ENCODE peak calls at places on chromosome 22, in seven cellular contexts. One of them, this sample, is unnamed.

GRCh38 chr22:36221799-36222751 is 17.3 kb downstream of the APOL2 start:
- DNase-seq in neuronal stem cell: peak; percentile 17
- DNase-seq in mesendoderm: peak; percentile 77
- DNase-seq in mesenchymal stem cell: peak; percentile 32
- DNase-seq in H9: peak; percentile 80
- DNase-seq in H1: peak; percentile 15
- DNase-seq in trophoblast cell: peak; percentile 63
- DNase-seq in this sample: no peak

GRCh38 chr22:45221201-45221600 is 19.5 kb downstream of the KIAA0930 start:
- DNase-seq in neuronal stem cell: no peak
- DNase-seq in mesendoderm: no peak
- DNase-seq in mesenchymal stem cell: no peak
- DNase-seq in H9: no peak
- DNase-seq in H1: no peak
- DNase-seq in trophoblast cell: no peak
- DNase-seq in this sample: no peak

GRCh38 chr22:40076702-40077645 is 82.2 kb downstream of the FAM83F start:
- DNase-seq in neuronal stem cell: no peak
- DNase-seq in mesendoderm: no peak
- DNase-seq in mesenchymal stem cell: peak; percentile 3
- DNase-seq in H9: no peak
- DNase-seq in H1: no peak
- DNase-seq in trophoblast cell: peak; percentile 10
- DNase-seq in this sample: peak; percentile 43

GRCh38 chr22:50276143-50276542 is 6.0 kb upstream of the MAPK11 start:
- DNase-seq in neuronal stem cell: no peak
- DNase-seq in mesendoderm: peak; percentile 55
- DNase-seq in mesenchymal stem cell: no peak
- DNase-seq in H9: peak; percentile 54
- DNase-seq in H1: no peak
- DNase-seq in trophoblast cell: no peak
- DNase-seq in this sample: peak; percentile 43

GRCh38 chr22:32539631-32540449 is 65.2 kb downstream of the FBXO7 start:
- DNase-seq in neuronal stem cell: no peak
- DNase-seq in mesendoderm: peak; percentile 82
- DNase-seq in mesenchymal stem cell: peak; percentile 64
- DNase-seq in H9: no peak
- DNase-seq in H1: no peak
- DNase-seq in trophoblast cell: no peak
- DNase-seq in this sample: no peak

GRCh38 chr22:32202539-32203180 is 2.2 kb downstream of the RFPL2 start:
- DNase-seq in neuronal stem cell: peak; percentile 37
- DNase-seq in mesendoderm: peak; percentile 80
- DNase-seq in mesenchymal stem cell: peak; percentile 14
- DNase-seq in H9: peak; percentile 73
- DNase-seq in H1: no peak
- DNase-seq in trophoblast cell: peak; percentile 41
- DNase-seq in this sample: peak; percentile 22

GRCh38 chr22:37180531-37181231 is 7.4 kb downstream of the C1QTNF6 start:
- DNase-seq in neuronal stem cell: no peak
- DNase-seq in mesendoderm: no peak
- DNase-seq in mesenchymal stem cell: no peak
- DNase-seq in H9: no peak
- DNase-seq in H1: no peak
- DNase-seq in trophoblast cell: peak; percentile 2
- DNase-seq in this sample: no peak

GRCh38 chr22:50115693-50116092 is 25.9 kb downstream of the MOV10L1 start:
- DNase-seq in neuronal stem cell: no peak
- DNase-seq in mesendoderm: no peak
- DNase-seq in mesenchymal stem cell: no peak
- DNase-seq in H9: no peak
- DNase-seq in H1: no peak
- DNase-seq in trophoblast cell: no peak
- DNase-seq in this sample: peak; percentile 35

GRCh38 chr22:42743501-42743991 is 22.9 kb upstream of the A4GALT start:
- DNase-seq in neuronal stem cell: no peak
- DNase-seq in mesendoderm: no peak
- DNase-seq in mesenchymal stem cell: peak; percentile 73
- DNase-seq in H9: no peak
- DNase-seq in H1: no peak
- DNase-seq in trophoblast cell: no peak
- DNase-seq in this sample: no peak

GRCh38 chr22:50694766-50695420 is 22.3 kb downstream of the SHANK3 start:
- DNase-seq in neuronal stem cell: no peak
- DNase-seq in mesendoderm: no peak
- DNase-seq in mesenchymal stem cell: no peak
- DNase-seq in H9: no peak
- DNase-seq in H1: no peak
- DNase-seq in trophoblast cell: no peak
- DNase-seq in this sample: no peak

GRCh38 chr22:49230194-49230577 is 597.5 kb downstream of the BRD1 start:
- DNase-seq in neuronal stem cell: peak; percentile 50
- DNase-seq in mesendoderm: peak; percentile 63
- DNase-seq in mesenchymal stem cell: no peak
- DNase-seq in H9: peak; percentile 54
- DNase-seq in H1: no peak
- DNase-seq in trophoblast cell: no peak
- DNase-seq in this sample: no peak

GRCh38 chr22:29988719-29989118 is 91.5 kb upstream of the HORMAD2 start:
- DNase-seq in neuronal stem cell: no peak
- DNase-seq in mesendoderm: no peak
- DNase-seq in mesenchymal stem cell: peak; percentile 13
- DNase-seq in H9: no peak
- DNase-seq in H1: no peak
- DNase-seq in trophoblast cell: no peak
- DNase-seq in this sample: peak; percentile 40

GRCh38 chr22:25111579-25112517 is 87.8 kb upstream of the CRYBB3 start:
- DNase-seq in neuronal stem cell: no peak
- DNase-seq in mesendoderm: peak; percentile 28
- DNase-seq in mesenchymal stem cell: peak; percentile 23
- DNase-seq in H9: peak; percentile 37
- DNase-seq in H1: no peak
- DNase-seq in trophoblast cell: no peak
- DNase-seq in this sample: no peak

GRCh38 chr22:49044091-49044490 is 783.6 kb downstream of the BRD1 start:
- DNase-seq in neuronal stem cell: no peak
- DNase-seq in mesendoderm: no peak
- DNase-seq in mesenchymal stem cell: no peak
- DNase-seq in H9: no peak
- DNase-seq in H1: no peak
- DNase-seq in trophoblast cell: no peak
- DNase-seq in this sample: no peak

DNA sequence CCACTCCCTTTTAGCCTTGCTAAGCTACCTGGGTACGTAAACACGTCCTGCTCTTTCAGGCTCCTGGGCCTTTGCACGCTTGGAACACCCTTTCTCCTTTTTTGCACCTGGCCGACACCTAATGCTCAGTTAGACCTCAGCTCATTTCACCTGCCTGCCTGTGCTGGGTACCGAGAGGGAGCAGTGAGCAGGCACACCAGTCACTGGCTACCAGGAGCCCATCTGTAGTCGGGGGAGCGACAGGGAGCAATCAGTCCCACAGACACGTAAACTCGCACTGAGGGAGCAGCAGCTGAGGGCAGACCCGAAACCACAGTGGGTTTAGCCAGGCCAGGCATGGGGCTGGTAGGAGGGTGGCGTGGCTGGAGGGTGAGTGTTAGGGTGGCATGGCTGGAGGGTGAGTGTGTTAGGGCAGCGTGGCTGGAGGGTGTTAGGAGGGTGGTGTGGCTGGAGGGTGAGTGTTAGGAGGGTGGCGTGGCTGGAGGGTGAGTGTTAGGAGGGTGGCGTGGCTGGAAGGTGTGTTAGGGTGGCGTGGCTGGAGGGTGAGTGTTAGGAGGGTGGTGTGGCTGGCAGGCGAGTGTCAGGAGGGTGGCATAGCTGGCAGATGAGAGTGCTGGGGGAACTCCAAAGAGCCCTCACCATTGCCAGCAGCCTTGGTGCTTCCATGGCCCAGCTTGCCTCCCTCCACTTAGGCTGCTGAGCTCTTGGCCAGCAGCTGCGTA is 6.4 kb upstream of the GTSE1 start:
- DNase-seq in neuronal stem cell: no peak
- DNase-seq in mesendoderm: no peak
- DNase-seq in mesenchymal stem cell: no peak
- DNase-seq in H9: no peak
- DNase-seq in H1: no peak
- DNase-seq in trophoblast cell: no peak
- DNase-seq in this sample: no peak
- H2BK5ac ChIP-seq in neuronal stem cell: no peak overlapping the region
- H2BK5ac ChIP-seq in mesendoderm: no peak overlapping the region
- H2BK5ac ChIP-seq in mesenchymal stem cell: no peak overlapping the region
- H2BK5ac ChIP-seq in H9: no peak overlapping the region
- H2BK5ac ChIP-seq in H1: no peak overlapping the region
- H2BK5ac ChIP-seq in trophoblast cell: no peak overlapping the region
- H2BK5ac ChIP-seq in this sample: no peak overlapping the region

DNA sequence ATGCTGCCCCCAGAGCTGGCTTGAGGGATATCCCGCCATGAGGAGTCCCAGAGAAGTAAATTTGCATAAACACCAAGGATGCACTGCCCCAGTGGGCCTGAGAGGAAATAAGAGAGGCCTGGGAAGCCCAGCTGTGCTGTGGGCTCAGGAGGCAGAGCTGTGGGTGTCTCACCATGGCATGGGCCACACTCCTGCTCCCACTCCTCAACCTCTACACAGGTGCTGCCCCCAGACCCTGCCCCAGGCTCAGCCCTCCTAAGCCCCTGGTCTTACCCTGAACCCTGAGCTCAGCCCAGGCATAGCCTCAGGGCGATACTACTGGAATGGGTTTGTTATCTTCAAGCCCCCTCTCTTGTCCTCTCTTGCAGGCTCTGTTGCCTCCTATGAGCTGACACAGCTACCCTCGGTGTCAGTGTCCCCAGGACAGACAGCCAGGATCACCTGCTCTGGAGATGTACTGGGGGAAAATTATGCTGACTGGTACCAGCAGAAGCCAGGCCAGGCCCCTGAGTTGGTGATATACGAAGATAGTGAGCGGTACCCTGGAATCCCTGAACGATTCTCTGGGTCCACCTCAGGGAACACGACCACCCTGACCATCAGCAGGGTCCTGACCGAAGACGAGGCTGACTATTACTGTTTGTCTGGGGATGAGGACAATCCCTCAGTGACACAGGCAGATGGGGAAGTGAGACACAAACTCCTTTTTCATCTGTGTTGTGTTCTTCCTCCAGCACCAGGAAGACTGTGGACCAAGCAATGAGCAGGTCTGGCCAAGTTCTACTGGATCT is 59.9 kb downstream of the GGTLC2 start:
- DNase-seq in neuronal stem cell: no peak
- DNase-seq in mesendoderm: no peak
- DNase-seq in mesenchymal stem cell: no peak
- DNase-seq in H9: peak; percentile 5
- DNase-seq in H1: no peak
- DNase-seq in trophoblast cell: no peak
- DNase-seq in this sample: no peak
- H2BK5ac ChIP-seq in neuronal stem cell: no peak overlapping the region
- H2BK5ac ChIP-seq in mesendoderm: no peak overlapping the region
- H2BK5ac ChIP-seq in mesenchymal stem cell: no peak overlapping the region
- H2BK5ac ChIP-seq in H9: no peak overlapping the region
- H2BK5ac ChIP-seq in H1: no peak overlapping the region
- H2BK5ac ChIP-seq in trophoblast cell: no peak overlapping the region
- H2BK5ac ChIP-seq in this sample: no peak overlapping the region

GRCh38 chr22:16937811-16938210 is 70.2 kb downstream of the GAB4 start:
- DNase-seq in neuronal stem cell: no peak
- DNase-seq in mesendoderm: no peak
- DNase-seq in mesenchymal stem cell: no peak
- DNase-seq in H9: no peak
- DNase-seq in H1: no peak
- DNase-seq in trophoblast cell: no peak
- DNase-seq in this sample: no peak
- H2BK5ac ChIP-seq in neuronal stem cell: no peak overlapping the region
- H2BK5ac ChIP-seq in mesendoderm: no peak overlapping the region
- H2BK5ac ChIP-seq in mesenchymal stem cell: no peak overlapping the region
- H2BK5ac ChIP-seq in H9: no peak overlapping the region
- H2BK5ac ChIP-seq in H1: no peak overlapping the region
- H2BK5ac ChIP-seq in trophoblast cell: no peak overlapping the region
- H2BK5ac ChIP-seq in this sample: no peak overlapping the region

GRCh38 chr22:43819691-43820670 is 7.9 kb upstream of the EFCAB6 start:
- DNase-seq in neuronal stem cell: no peak
- DNase-seq in mesendoderm: no peak
- DNase-seq in mesenchymal stem cell: no peak
- DNase-seq in H9: peak; percentile 15
- DNase-seq in H1: no peak
- DNase-seq in trophoblast cell: no peak
- DNase-seq in this sample: no peak
- H2BK5ac ChIP-seq in neuronal stem cell: no peak overlapping the region
- H2BK5ac ChIP-seq in mesendoderm: no peak overlapping the region
- H2BK5ac ChIP-seq in mesenchymal stem cell: no peak overlapping the region
- H2BK5ac ChIP-seq in H9: no peak overlapping the region
- H2BK5ac ChIP-seq in H1: no peak overlapping the region
- H2BK5ac ChIP-seq in trophoblast cell: no peak overlapping the region
- H2BK5ac ChIP-seq in this sample: no peak overlapping the region

GRCh38 chr22:46521994-46522393 is 15.4 kb downstream of the CELSR1 start:
- DNase-seq in neuronal stem cell: no peak
- DNase-seq in mesendoderm: no peak
- DNase-seq in mesenchymal stem cell: no peak
- DNase-seq in H9: no peak
- DNase-seq in H1: no peak
- DNase-seq in trophoblast cell: no peak
- DNase-seq in this sample: no peak

GRCh38 chr22:46518542-46519325 is 18.7 kb downstream of the CELSR1 start:
- DNase-seq in neuronal stem cell: no peak
- DNase-seq in mesendoderm: no peak
- DNase-seq in mesenchymal stem cell: no peak
- DNase-seq in H9: no peak
- DNase-seq in H1: no peak
- DNase-seq in trophoblast cell: no peak
- DNase-seq in this sample: no peak

GRCh38 chr22:46519377-46519776 is 18.0 kb downstream of the CELSR1 start:
- DNase-seq in neuronal stem cell: no peak
- DNase-seq in mesendoderm: no peak
- DNase-seq in mesenchymal stem cell: no peak
- DNase-seq in H9: no peak
- DNase-seq in H1: no peak
- DNase-seq in trophoblast cell: no peak
- DNase-seq in this sample: no peak

GRCh38 chr22:46522743-46523300 is 14.6 kb downstream of the CELSR1 start:
- DNase-seq in neuronal stem cell: no peak
- DNase-seq in mesendoderm: no peak
- DNase-seq in mesenchymal stem cell: no peak
- DNase-seq in H9: no peak
- DNase-seq in H1: no peak
- DNase-seq in trophoblast cell: peak; percentile 71
- DNase-seq in this sample: no peak

DNA sequence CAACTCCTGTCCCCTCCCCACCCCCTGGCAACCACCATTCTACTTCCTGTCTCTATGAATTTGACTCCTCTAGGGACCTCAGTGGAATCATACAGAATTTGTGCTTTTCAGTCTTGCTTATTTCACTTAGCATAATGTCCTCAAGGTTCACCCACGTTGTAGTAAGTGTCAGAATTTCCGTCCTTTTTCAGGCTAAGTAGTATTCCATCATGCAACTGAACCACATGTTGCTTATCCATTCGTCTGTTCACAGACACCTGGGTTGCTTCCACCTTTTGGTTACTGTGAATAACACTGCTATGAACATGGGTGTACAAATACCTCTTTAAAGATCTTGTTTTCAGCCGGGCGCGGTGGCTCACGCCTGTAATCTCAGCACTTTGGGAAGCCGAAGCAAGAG is 16.5 kb downstream of the CELSR1 start:
- DNase-seq in neuronal stem cell: no peak
- DNase-seq in mesendoderm: no peak
- DNase-seq in mesenchymal stem cell: no peak
- DNase-seq in H9: no peak
- DNase-seq in H1: no peak
- DNase-seq in trophoblast cell: no peak
- DNase-seq in this sample: no peak
- H2BK5ac ChIP-seq in neuronal stem cell: no peak overlapping the region
- H2BK5ac ChIP-seq in mesendoderm: no peak overlapping the region
- H2BK5ac ChIP-seq in mesenchymal stem cell: no peak overlapping the region
- H2BK5ac ChIP-seq in H9: no peak overlapping the region
- H2BK5ac ChIP-seq in H1: no peak overlapping the region
- H2BK5ac ChIP-seq in trophoblast cell: no peak overlapping the region
- H2BK5ac ChIP-seq in this sample: no peak overlapping the region

This sample was measured in IMR-90.